ENCODE peak calls at places on chromosomes 5 and 9, in four cellular contexts. N is skeletal muscle cell, F is body of pancreas, P is neural progenitor cell. K is an unnamed sample.

GRCh38 chr9:26670052-26670640 is 222.5 kb downstream of the CAAP1 start:
- DNase-seq in F (no peak), P (no peak), N (no peak), K (no peak)

GRCh38 chr5:129905467-129906176 is 1.4 kb downstream of the CHSY3 start:
- DNase-seq in N (no peak), P (peak; percentile 74), F (no peak), K (peak; percentile 70)

GRCh38 chr5:158234323-158235158 is 375.6 kb upstream of the CLINT1 start:
- DNase-seq in F (no peak), P (peak; percentile 38), N (peak; percentile 60), K (no peak)

GRCh38 chr9:7174301-7174700 is 416.5 kb downstream of the KDM4C start:
- DNase-seq in N (no peak), F (no peak), P (no peak), K (no peak)

GRCh38 chr5:33806736-33807442 is 84.9 kb downstream of the ADAMTS12 start:
- DNase-seq in P (no peak), F (no peak), N (no peak), K (no peak)

GRCh38 chr5:137114529-137114928 is 384.6 kb downstream of the SPOCK1 start:
- DNase-seq in N (peak; percentile 49), F (no peak), P (no peak), K (no peak)

GRCh38 chr9:93659044-93659836 is 82.9 kb downstream of the PHF2 start:
- DNase-seq in P (no peak), N (no peak), F (no peak), K (peak; percentile 57)

GRCh38 chr5:77292026-77292757 is 81.7 kb downstream of the PDE8B start:
- DNase-seq in P (no peak), F (no peak), N (no peak), K (no peak)

GRCh38 chr5:134463991-134464760 is 52.5 kb upstream of the CDKN2AIPNL start:
- DNase-seq in N (peak; percentile 28), F (no peak), P (no peak), K (peak; percentile 9)

GRCh38 chr5:44727100-44727499 is 81.6 kb upstream of the MRPS30 start:
- DNase-seq in N (no peak), P (peak; percentile 6), F (no peak), K (no peak)

GRCh38 chr9:85723220-85723619 is 18.5 kb downstream of the AGTPBP1 start:
- DNase-seq in P (peak; percentile 69), F (no peak), N (no peak), K (no peak)

GRCh38 chr9:116656535-116656934 is 30.6 kb upstream of the TRIM32 start:
- DNase-seq in F (no peak), N (no peak), P (no peak), K (no peak)

GRCh38 chr5:125199968-125200841 is 453.8 kb upstream of the ZNF608 start:
- DNase-seq in F (peak; percentile 28), P (peak; percentile 78), N (no peak), K (peak; percentile 63)

GRCh38 chr9:13432914-13433313 is 153.4 kb upstream of the MPDZ start:
- DNase-seq in F (no peak), P (no peak), N (no peak), K (no peak)

GRCh38 chr5:65647941-65648340 is 23.1 kb downstream of the SHLD3 start:
- DNase-seq in N (no peak), P (peak; percentile 23), F (no peak), K (no peak)

GRCh38 chr9:112384690-112385089 is 4.8 kb downstream of the HSDL2 start:
- DNase-seq in F (peak; percentile 27), N (no peak), P (no peak), K (no peak)

GRCh38 chr5:116652196-116652729 is 77.6 kb upstream of the SEMA6A start:
- DNase-seq in P (peak; percentile 56), N (peak; percentile 65), F (peak; percentile 66), K (peak; percentile 69)

GRCh38 chr9:119556129-119556875 is 187.1 kb upstream of the BRINP1 start:
- DNase-seq in P (peak; percentile 90), N (peak; percentile 8), F (peak; percentile 65), K (peak; percentile 92)

DNA sequence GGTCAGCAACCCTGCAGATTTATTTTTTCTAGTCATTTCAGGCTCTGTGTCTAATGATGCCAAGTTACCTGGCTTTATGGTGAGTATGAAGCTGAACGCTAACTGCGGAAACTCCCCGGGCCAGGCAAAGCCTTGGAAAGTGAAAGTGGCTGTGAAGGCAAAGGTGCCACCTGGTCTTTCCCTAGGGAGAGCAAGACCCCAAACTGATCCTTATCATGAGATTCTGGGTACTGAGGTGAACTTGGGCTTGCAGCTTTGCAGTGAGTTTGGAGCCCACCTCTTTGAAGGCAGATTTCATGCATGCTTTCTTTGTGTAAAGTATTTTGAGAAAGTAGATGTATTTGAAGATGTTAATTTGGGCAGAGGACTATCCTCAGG is 63.3 kb downstream of the CARTPT start:
- DNase-seq in P (no peak), N (no peak), F (no peak), K (no peak)
- H3K4me3 ChIP-seq in P (no peak overlapping the region), N (no peak overlapping the region), F (no peak overlapping the region), K (no peak overlapping the region)

GRCh38 chr5:179343021-179343781 is 2.1 kb downstream of the ADAMTS2 start:
- DNase-seq in P (peak; percentile 52), N (no peak), F (no peak), K (peak; percentile 37)
- H3K4me3 ChIP-seq in P (peak overlapping the region; percentile 71), N (peak overlapping the region; percentile 89), F (no peak overlapping the region), K (no peak overlapping the region)

DNA sequence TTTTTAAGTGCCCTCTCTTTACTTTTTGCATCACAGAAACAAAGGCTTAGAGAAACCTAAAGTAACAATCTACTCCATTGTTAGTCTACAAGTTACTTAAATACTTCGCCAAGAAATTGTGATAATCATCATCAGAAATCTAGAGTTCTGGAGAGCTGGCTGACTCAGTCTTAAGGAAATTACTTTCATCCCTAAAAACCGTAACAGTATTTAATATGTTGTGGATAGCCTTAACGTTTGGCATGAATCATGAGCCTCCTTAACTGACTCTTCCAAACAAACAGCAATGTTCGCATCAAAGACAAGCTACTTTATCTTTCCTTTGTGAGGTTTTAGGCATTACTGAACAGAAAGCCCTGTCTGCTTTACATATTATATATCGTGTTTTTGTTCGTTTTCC is 128.7 kb downstream of the NIPBL start:
- DNase-seq in F (no peak), N (no peak), P (no peak), K (no peak)
- H3K4me3 ChIP-seq in F (no peak overlapping the region), N (no peak overlapping the region), P (no peak overlapping the region), K (no peak overlapping the region)

DNA sequence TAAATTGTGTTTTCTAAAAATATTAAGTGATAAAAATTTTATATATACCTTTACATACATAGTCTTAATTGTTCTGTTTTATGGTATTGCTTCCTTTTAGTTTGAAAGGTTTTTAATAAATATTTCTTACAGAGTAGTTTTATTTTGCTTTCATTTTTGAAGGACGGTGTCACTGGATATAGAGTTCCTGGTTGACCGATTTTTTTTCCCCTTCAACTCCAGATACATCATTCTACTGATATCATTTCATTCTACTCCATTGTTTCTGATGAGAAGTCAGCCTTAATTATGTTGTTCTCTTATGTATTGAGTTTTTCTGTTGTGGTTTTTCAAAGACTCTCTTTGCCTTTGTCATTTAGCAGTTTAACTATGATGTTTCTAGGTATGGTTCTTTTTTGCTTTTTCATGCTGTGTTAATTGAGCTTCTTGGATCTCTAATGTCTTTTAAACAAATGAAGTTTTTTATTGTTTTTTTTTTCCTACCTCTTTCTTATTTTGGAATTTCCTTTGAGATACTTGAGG is 30.4 kb downstream of the MTREX start:
- DNase-seq in P (no peak), N (no peak), F (no peak), K (no peak)
- H3K4me3 ChIP-seq in P (no peak overlapping the region), N (no peak overlapping the region), F (no peak overlapping the region), K (no peak overlapping the region)

GRCh38 chr9:133533878-133534277 is 626 bp upstream of the ADAMTSL2 start:
- DNase-seq in N (no peak), P (no peak), F (no peak), K (no peak)

GRCh38 chr9:133536080-133536479 is 1.6 kb downstream of the ADAMTSL2 start:
- DNase-seq in F (no peak), P (no peak), N (no peak), K (no peak)

GRCh38 chr9:133532937-133533668 is 1.4 kb upstream of the ADAMTSL2 start:
- DNase-seq in P (peak; percentile 88), N (no peak), F (peak; percentile 68), K (no peak)

GRCh38 chr9:133535285-133535877 is 877 bp downstream of the ADAMTSL2 start:
- DNase-seq in P (no peak), F (no peak), N (no peak), K (no peak)

DNA sequence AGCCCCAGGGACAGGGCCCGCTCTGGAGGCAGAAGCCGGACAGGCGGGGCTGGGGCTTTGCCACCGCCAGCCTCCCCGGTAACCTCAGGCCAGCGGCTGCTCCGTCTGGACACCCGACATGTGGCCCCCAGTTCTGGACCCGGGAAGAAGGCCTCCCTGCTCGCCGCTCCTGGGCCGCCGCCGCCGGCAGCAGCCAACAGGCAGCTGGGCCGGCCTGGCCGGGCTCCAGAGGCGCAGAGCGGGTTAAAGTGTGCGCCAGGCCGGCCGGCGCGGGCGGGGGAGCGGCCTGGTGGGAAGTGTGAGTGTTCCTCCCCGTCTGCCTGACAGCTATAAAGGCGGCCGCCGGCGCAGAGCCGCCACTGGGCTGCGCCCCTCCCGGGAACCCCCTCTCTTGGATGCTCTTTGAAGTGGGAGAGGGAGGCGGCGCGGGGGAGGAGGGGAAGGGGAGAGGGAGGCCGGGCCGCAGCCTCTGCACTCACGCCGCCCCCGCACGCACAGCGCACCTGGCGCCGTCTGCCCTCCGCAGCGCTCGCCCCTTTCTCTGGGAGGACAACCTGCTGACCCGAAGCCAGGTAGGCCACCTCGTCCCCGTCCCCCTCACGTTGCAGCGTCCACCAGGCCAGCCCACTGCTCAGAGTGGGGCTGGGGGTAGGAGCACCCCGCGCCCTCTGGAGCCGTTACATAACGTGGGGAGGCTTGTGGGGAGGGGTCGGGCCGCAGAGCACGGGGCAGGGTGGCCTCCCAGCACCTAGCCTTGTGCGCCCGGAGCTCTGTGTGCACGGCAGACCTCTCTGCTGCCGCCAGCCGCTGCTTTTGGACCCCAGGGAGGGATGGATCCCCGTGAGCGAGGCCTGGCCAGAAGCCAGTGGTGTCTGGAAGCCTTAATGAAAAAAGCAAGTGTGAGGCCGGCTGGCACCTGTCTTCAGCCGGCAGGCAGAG is at the start of gene ADAMTSL2:
- DNase-seq in F (peak; percentile 57), P (peak; percentile 85), N (no peak), K (peak; percentile 92)
- H3K4me3 ChIP-seq in F (no peak within 1 kb of the TSS), P (peak within 1 kb of the TSS; percentile 27), N (peak within 1 kb of the TSS; percentile 23), K (peak within 1 kb of the TSS; percentile 38)

DNA sequence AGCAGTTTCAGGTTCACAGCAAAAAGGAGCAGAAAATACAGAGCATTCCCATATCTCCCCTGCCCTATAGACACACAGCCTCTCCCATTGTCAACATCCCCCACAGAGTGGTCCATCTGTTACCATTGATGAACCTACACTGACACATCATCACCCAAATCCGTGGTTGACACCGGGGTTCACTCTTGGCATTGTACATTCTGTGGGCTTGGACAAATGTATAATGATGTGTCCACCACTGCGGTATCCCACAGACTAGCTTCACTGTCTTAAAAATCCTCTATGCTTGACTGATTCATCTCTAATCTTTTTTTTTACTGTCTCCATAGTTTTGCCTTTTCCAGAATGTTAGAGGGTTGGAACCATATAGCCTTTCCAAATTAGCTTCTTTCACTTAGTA is 120.8 kb upstream of the SPATA31C2 start:
- DNase-seq in N (no peak), F (no peak), P (no peak), K (no peak)
- H3K4me3 ChIP-seq in N (no peak overlapping the region), F (no peak overlapping the region), P (no peak overlapping the region), K (no peak overlapping the region)